ENCODE peak calls at places on chromosomes 12 and 14, in eight cellular contexts. Z, R, T, Q, D, P, Y and E are unnamed samples.

GRCh38 chr12:112810235-112810917 is 18.8 kb downstream of the RPH3A start:
- DNase-seq in Z (no peak), R (no peak), T (no peak), Q (no peak), D (no peak), P (no peak), Y (no peak), E (no peak)

GRCh38 chr12:3520711-3521110 is 29.7 kb downstream of the PRMT8 start:
- DNase-seq in Z (peak), R (no peak), T (no peak), Q (no peak), D (no peak), P (no peak), Y (no peak), E (no peak)

GRCh38 chr14:99354166-99354875 is 82.3 kb upstream of the BCL11B start:
- DNase-seq in Z (no peak), R (no peak), T (no peak), Q (no peak), D (no peak), P (no peak), Y (no peak), E (no peak)

GRCh38 chr12:121709478-121709890 is 3.1 kb upstream of the TMEM120B start:
- DNase-seq in Z (peak), R (no peak), T (no peak), Q (no peak), D (no peak), P (peak), Y (no peak), E (no peak)

GRCh38 chr12:123118397-123118945 is 32.4 kb downstream of the PITPNM2 start:
- DNase-seq in Z (no peak), R (no peak), T (no peak), Q (no peak), D (peak), P (peak), Y (no peak), E (no peak)

GRCh38 chr12:46266382-46266791 is 2.5 kb downstream of the SLC38A1 start:
- DNase-seq in Z (peak), R (peak), T (peak), Q (no peak), D (no peak), P (peak), Y (no peak), E (no peak)

GRCh38 chr12:6953417-6954315 is 2.5 kb downstream of the PTPN6 start:
- DNase-seq in Z (no peak), R (peak), T (no peak), Q (peak), D (peak), P (no peak), Y (peak), E (no peak)

GRCh38 chr12:116280590-116281290 is 3.2 kb upstream of the MED13L start:
- DNase-seq in Z (no peak), R (no peak), T (no peak), Q (no peak), D (no peak), P (no peak), Y (no peak), E (no peak)

GRCh38 chr14:30601579-30601916 is 20.6 kb upstream of the SCFD1 start:
- DNase-seq in Z (no peak), R (no peak), T (no peak), Q (no peak), D (no peak), P (no peak), Y (no peak), E (no peak)

GRCh38 chr12:30829876-30830275 is 75.1 kb upstream of the CAPRIN2 start:
- DNase-seq in Z (no peak), R (no peak), T (no peak), Q (no peak), D (no peak), P (no peak), Y (no peak), E (no peak)

GRCh38 chr12:119667577-119668314 is at the start of gene PRKAB1:
- DNase-seq in Z (peak), R (peak), T (peak), Q (peak), D (peak), P (peak), Y (peak), E (peak)

GRCh38 chr12:87687362-87687761 is 341.8 kb downstream of the C12orf50 start:
- DNase-seq in Z (peak), R (no peak), T (peak), Q (no peak), D (peak), P (peak), Y (no peak), E (no peak)

GRCh38 chr14:50045039-50045711 is 71.2 kb downstream of the VCPKMT start:
- DNase-seq in Z (peak), R (peak), T (peak), Q (peak), D (peak), P (peak), Y (peak), E (no peak)

GRCh38 chr14:28467611-28468010 is 299.0 kb upstream of the FOXG1 start:
- DNase-seq in Z (no peak), R (no peak), T (no peak), Q (no peak), D (no peak), P (no peak), Y (no peak), E (no peak)

GRCh38 chr12:131831021-131831571 is 2.9 kb downstream of the MMP17 start:
- DNase-seq in Z (peak), R (no peak), T (peak), Q (no peak), D (no peak), P (no peak), Y (peak), E (no peak)